ENCODE peak calls at places on chromosomes 7 and 10, in five cellular contexts. E, T, R, W and V are unnamed samples.
A peak's percentile ranks its signal among the peaks of the same experiment; 100 is the strongest.

GRCh38 chr10:77533887-77534278 is 103.7 kb downstream of the KCNMA1 start:
- DNase-seq in T (no peak), W (no peak), R (no peak), E (no peak), V (no peak)

GRCh38 chr10:43839973-43840372 is 191.3 kb upstream of the ZNF32 start:
- DNase-seq in W (no peak), R (no peak), T (no peak), E (no peak), V (no peak)

GRCh38 chr7:74482629-74483401 is 29.1 kb downstream of the GTF2IRD1 start:
- DNase-seq in W (peak; percentile 57), T (no peak), E (no peak), R (no peak), V (peak; percentile 71)

GRCh38 chr7:136957391-136957790 is 88.9 kb downstream of the CHRM2 start:
- DNase-seq in R (no peak), E (no peak), W (no peak), T (no peak), V (no peak)

GRCh38 chr7:4878336-4879335 is 4.9 kb downstream of the RADIL start:
- DNase-seq in E (no peak), W (no peak), R (no peak), T (no peak), V (no peak)

GRCh38 chr7:22375359-22376048 is 18.6 kb upstream of the RAPGEF5 start:
- DNase-seq in R (no peak), W (no peak), T (no peak), E (no peak), V (no peak)

GRCh38 chr10:95500649-95501048 is 60.5 kb downstream of the SORBS1 start:
- DNase-seq in E (no peak), W (no peak), T (no peak), R (no peak), V (peak; percentile 60)

GRCh38 chr10:5571826-5572225 is 47.1 kb downstream of the CALML3 start:
- DNase-seq in W (no peak), R (no peak), E (no peak), T (no peak), V (no peak)

GRCh38 chr7:50943482-50943881 is 160.8 kb upstream of the GRB10 start:
- DNase-seq in R (no peak), W (no peak), T (no peak), E (no peak), V (no peak)

GRCh38 chr7:738723-739454 is 11.8 kb upstream of the PRKAR1B start:
- DNase-seq in T (no peak), R (no peak), W (no peak), E (no peak), V (no peak)

GRCh38 chr10:99346247-99346646 is 17.1 kb downstream of the CNNM1 start:
- DNase-seq in W (no peak), E (no peak), R (no peak), T (no peak), V (no peak)

GRCh38 chr7:1562611-1563051 is 6.6 kb upstream of the TMEM184A start:
- DNase-seq in R (no peak), W (no peak), T (no peak), E (no peak), V (peak; percentile 46)

GRCh38 chr10:71326464-71326881 is 7.4 kb downstream of the SLC29A3 start:
- DNase-seq in T (no peak), W (no peak), E (no peak), R (no peak), V (no peak)

GRCh38 chr7:19377611-19378339 is 232.6 kb upstream of the FERD3L start:
- DNase-seq in T (no peak), E (no peak), R (no peak), W (no peak), V (no peak)

GRCh38 chr10:3740157-3740871 is 44.7 kb downstream of the KLF6 start:
- DNase-seq in W (peak; percentile 51), R (no peak), E (no peak), T (peak; percentile 38), V (no peak)

GRCh38 chr10:116589911-116590310 is 848 bp upstream of the PNLIPRP1 start:
- DNase-seq in T (no peak), E (no peak), R (no peak), W (no peak), V (no peak)

GRCh38 chr7:31562002-31562401 is 48.1 kb downstream of the ITPRID1 start:
- DNase-seq in W (no peak), T (no peak), R (no peak), E (no peak), V (no peak)

GRCh38 chr10:113326160-113327111 is 226.4 kb upstream of the HABP2 start:
- DNase-seq in E (peak; percentile 46), W (peak; percentile 88), T (peak; percentile 42), R (peak; percentile 70), V (peak; percentile 79)

GRCh38 chr7:22610871-22611757 is 111.1 kb upstream of the STEAP1B start:
- DNase-seq in R (no peak), E (no peak), W (no peak), T (no peak), V (no peak)

GRCh38 chr10:24556746-24557742 is 166.6 kb downstream of the ARHGAP21 start:
- DNase-seq in R (peak; percentile 81), W (peak; percentile 66), E (peak; percentile 32), T (peak; percentile 59), V (no peak)

GRCh38 chr7:141276031-141276430 is 202.2 kb downstream of the TMEM178B start:
- DNase-seq in E (peak; percentile 19), T (no peak), W (no peak), R (no peak), V (no peak)

GRCh38 chr10:109126016-109126415 is 797.3 kb downstream of the XPNPEP1 start:
- DNase-seq in W (no peak), E (no peak), R (peak; percentile 6), T (no peak), V (no peak)

GRCh38 chr10:16964571-16965241 is 147.5 kb upstream of the RSU1 start:
- DNase-seq in W (no peak), R (no peak), T (no peak), E (no peak), V (no peak)

GRCh38 chr10:59337254-59337653 is 25.1 kb downstream of the FAM13C start:
- DNase-seq in E (peak; percentile 52), T (peak; percentile 9), W (no peak), R (peak; percentile 16), V (no peak)

GRCh38 chr7:29391262-29391661 is 172.4 kb upstream of the PRR15 start:
- DNase-seq in R (no peak), W (no peak), T (no peak), E (no peak), V (no peak)

GRCh38 chr10:76133597-76134255 is 702.3 kb downstream of the LRMDA start:
- DNase-seq in W (no peak), E (no peak), R (no peak), T (no peak), V (no peak)

GRCh38 chr7:132386249-132386681 is 190.0 kb downstream of the PLXNA4 start:
- DNase-seq in T (peak; percentile 97), E (peak; percentile 38), R (no peak), W (no peak), V (peak; percentile 72)

GRCh38 chr10:100396605-100397004 is 49.6 kb downstream of the SCD start:
- DNase-seq in E (no peak), R (no peak), T (no peak), W (no peak), V (no peak)

GRCh38 chr7:139078399-139078798 is 31.1 kb downstream of the ZC3HAV1 start:
- DNase-seq in T (no peak), W (no peak), R (no peak), E (no peak), V (no peak)

GRCh38 chr10:101050206-101051069 is 11.4 kb upstream of the KAZALD1 start:
- DNase-seq in E (peak; percentile 47), W (no peak), R (peak; percentile 86), T (peak; percentile 49), V (peak; percentile 72)

GRCh38 chr7:36154255-36155212 is 1.5 kb downstream of the EEPD1 start:
- DNase-seq in R (no peak), W (no peak), E (no peak), T (no peak), V (peak; percentile 27)

GRCh38 chr7:116211913-116212596 is 1.7 kb downstream of the TES start:
- DNase-seq in R (no peak), E (no peak), W (no peak), T (peak; percentile 46), V (no peak)

GRCh38 chr7:116210345-116211005 is at the start of gene TES:
- DNase-seq in E (peak; percentile 52), W (peak; percentile 70), R (peak; percentile 83), T (peak; percentile 68), V (peak; percentile 48)

GRCh38 chr7:116209561-116210070 is 723 bp upstream of the TES start:
- DNase-seq in T (no peak), R (no peak), E (no peak), W (no peak), V (no peak)

GRCh38 chr7:116212859-116213258 is 2.5 kb downstream of the TES start:
- DNase-seq in R (no peak), T (peak; percentile 36), E (no peak), W (no peak), V (no peak)

GRCh38 chr7:116211006-116211912 is 920 bp downstream of the TES start:
- DNase-seq in R (peak; percentile 54), T (peak; percentile 86), E (peak; percentile 78), W (peak; percentile 93), V (peak; percentile 78)
- H3K36me3 ChIP-seq in R (no peaks in the 10 kb centered on the region), T (no peaks in the 10 kb centered on the region), E (no peaks in the 10 kb centered on the region), W (no peaks in the 10 kb centered on the region), V (no peaks in the 10 kb centered on the region)

GRCh38 chr10:97889461-97890265 is 40.0 kb downstream of the GOLGA7B start:
- DNase-seq in E (no peak), R (no peak), W (peak; percentile 66), T (peak; percentile 71), V (no peak)

GRCh38 chr10:97888134-97888533 is 38.5 kb downstream of the GOLGA7B start:
- DNase-seq in T (no peak), E (no peak), W (no peak), R (no peak), V (no peak)

GRCh38 chr10:97887399-97887798 is 37.8 kb downstream of the GOLGA7B start:
- DNase-seq in R (no peak), E (no peak), T (no peak), W (no peak), V (no peak)

GRCh38 chr10:97886264-97886663 is 36.6 kb downstream of the GOLGA7B start:
- DNase-seq in R (no peak), E (no peak), T (no peak), W (no peak), V (no peak)

GRCh38 chr10:97888641-97889262 is 39.1 kb downstream of the GOLGA7B start:
- DNase-seq in W (peak; percentile 58), T (peak; percentile 54), E (no peak), R (peak; percentile 38), V (no peak)
- TF ChIP-seq CTCF in W (peak; percentile 15), T (peak; percentile 4), E (no peak), R (peak; percentile 5), V (no peak)

GRCh38 chr10:30330512-30331168 is 18.4 kb downstream of the MTPAP start:
- DNase-seq in R (no peak), T (no peak), E (no peak), W (no peak), V (no peak)
- H3K36me3 ChIP-seq in R (peaks cover 8% of the 10 kb centered on the region), T (peaks cover 7% of the 10 kb centered on the region), E (peaks cover 22% of the 10 kb centered on the region), W (peaks cover 38% of the 10 kb centered on the region), V (peaks cover 67% of the 10 kb centered on the region)

DNA sequence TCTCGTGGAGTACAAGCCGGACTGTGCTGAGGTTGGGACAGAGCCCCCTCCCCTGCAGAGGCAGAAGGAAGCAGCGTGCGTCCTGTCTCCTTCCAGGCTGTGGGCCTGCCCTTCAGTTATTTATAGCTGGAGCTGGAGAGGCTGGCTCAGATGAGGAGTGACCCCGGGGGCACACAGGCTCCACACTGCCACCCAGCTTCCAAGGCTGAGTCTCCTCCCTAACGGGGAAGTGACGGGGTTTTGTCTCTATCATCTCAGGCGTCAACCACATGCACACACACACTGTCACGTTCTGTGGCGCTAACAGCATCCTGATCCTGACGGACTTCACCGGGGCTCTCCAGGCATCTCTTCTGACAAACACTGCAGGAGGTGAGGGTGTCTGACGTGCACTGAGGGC is 25.4 kb downstream of the AMZ1 start:
- DNase-seq in W (no peak), E (peak; percentile 47), R (peak; percentile 60), T (no peak), V (no peak)
- TF ChIP-seq CTCF in W (peak; percentile 2), E (peak; percentile 50), R (peak; percentile 15), T (no peak), V (no peak)